ENCODE peak calls at places on chromosomes 3 and 15, in eight cellular contexts. One of them, this sample, is unnamed.

GRCh38 chr15:68278345-68279217 is 1.0 kb downstream of the FEM1B start:
- DNase-seq in GM12878: no peak
- DNase-seq in thyroid gland: peak
- DNase-seq in stomach: no peak
- DNase-seq in ovary: no peak
- DNase-seq in heart left ventricle: no peak
- DNase-seq in esophagus squamous epithelium: no peak
- DNase-seq in transverse colon: no peak
- DNase-seq in this sample: peak

GRCh38 chr3:169666079-169666436 is 2.5 kb upstream of the MECOM start:
- DNase-seq in GM12878: no peak
- DNase-seq in thyroid gland: no peak
- DNase-seq in stomach: no peak
- DNase-seq in ovary: no peak
- DNase-seq in heart left ventricle: no peak
- DNase-seq in esophagus squamous epithelium: no peak
- DNase-seq in transverse colon: no peak
- DNase-seq in this sample: no peak

GRCh38 chr15:60520825-60521368 is 42.0 kb upstream of the ICE2 start:
- DNase-seq in GM12878: no peak
- DNase-seq in thyroid gland: peak
- DNase-seq in stomach: peak
- DNase-seq in ovary: peak
- DNase-seq in heart left ventricle: peak
- DNase-seq in esophagus squamous epithelium: no peak
- DNase-seq in transverse colon: peak
- DNase-seq in this sample: peak

GRCh38 chr15:78907577-78907976 is 34.9 kb downstream of the MORF4L1 start:
- DNase-seq in GM12878: no peak
- DNase-seq in thyroid gland: no peak
- DNase-seq in stomach: no peak
- DNase-seq in ovary: no peak
- DNase-seq in heart left ventricle: no peak
- DNase-seq in esophagus squamous epithelium: no peak
- DNase-seq in transverse colon: no peak
- DNase-seq in this sample: no peak

GRCh38 chr3:70861234-70861633 is 548.8 kb upstream of the MDFIC2 start:
- DNase-seq in GM12878: no peak
- DNase-seq in thyroid gland: no peak
- DNase-seq in stomach: no peak
- DNase-seq in ovary: no peak
- DNase-seq in heart left ventricle: no peak
- DNase-seq in esophagus squamous epithelium: no peak
- DNase-seq in transverse colon: no peak
- DNase-seq in this sample: no peak

GRCh38 chr3:182435860-182436259 is 357.4 kb upstream of the ATP11B start:
- DNase-seq in GM12878: no peak
- DNase-seq in thyroid gland: no peak
- DNase-seq in stomach: no peak
- DNase-seq in ovary: no peak
- DNase-seq in heart left ventricle: no peak
- DNase-seq in esophagus squamous epithelium: no peak
- DNase-seq in transverse colon: no peak
- DNase-seq in this sample: no peak

GRCh38 chr15:78872972-78873795 is 494 bp downstream of the MORF4L1 start:
- DNase-seq in GM12878: peak
- DNase-seq in thyroid gland: peak
- DNase-seq in stomach: peak
- DNase-seq in ovary: peak
- DNase-seq in heart left ventricle: peak
- DNase-seq in esophagus squamous epithelium: peak
- DNase-seq in transverse colon: peak
- DNase-seq in this sample: peak

GRCh38 chr3:117563063-117563462 is 853.5 kb downstream of the TUSC7 start:
- DNase-seq in GM12878: no peak
- DNase-seq in thyroid gland: no peak
- DNase-seq in stomach: no peak
- DNase-seq in ovary: no peak
- DNase-seq in heart left ventricle: no peak
- DNase-seq in esophagus squamous epithelium: no peak
- DNase-seq in transverse colon: no peak
- DNase-seq in this sample: no peak

GRCh38 chr3:38165722-38166387 is 518 bp downstream of the OXSR1 start:
- DNase-seq in GM12878: no peak
- DNase-seq in thyroid gland: peak
- DNase-seq in stomach: no peak
- DNase-seq in ovary: no peak
- DNase-seq in heart left ventricle: no peak
- DNase-seq in esophagus squamous epithelium: no peak
- DNase-seq in transverse colon: no peak
- DNase-seq in this sample: peak

GRCh38 chr3:38164966-38165721 is at the start of gene OXSR1:
- DNase-seq in GM12878: peak
- DNase-seq in thyroid gland: peak
- DNase-seq in stomach: peak
- DNase-seq in ovary: peak
- DNase-seq in heart left ventricle: peak
- DNase-seq in esophagus squamous epithelium: peak
- DNase-seq in transverse colon: peak
- DNase-seq in this sample: peak

GRCh38 chr3:38168151-38168987 is 3.0 kb downstream of the OXSR1 start:
- DNase-seq in GM12878: no peak
- DNase-seq in thyroid gland: no peak
- DNase-seq in stomach: no peak
- DNase-seq in ovary: no peak
- DNase-seq in heart left ventricle: no peak
- DNase-seq in esophagus squamous epithelium: no peak
- DNase-seq in transverse colon: no peak
- DNase-seq in this sample: no peak

GRCh38 chr3:38163117-38163870 is 2.0 kb upstream of the OXSR1 start:
- DNase-seq in GM12878: no peak
- DNase-seq in thyroid gland: no peak
- DNase-seq in stomach: no peak
- DNase-seq in ovary: no peak
- DNase-seq in heart left ventricle: no peak
- DNase-seq in esophagus squamous epithelium: no peak
- DNase-seq in transverse colon: no peak
- DNase-seq in this sample: no peak

DNA sequence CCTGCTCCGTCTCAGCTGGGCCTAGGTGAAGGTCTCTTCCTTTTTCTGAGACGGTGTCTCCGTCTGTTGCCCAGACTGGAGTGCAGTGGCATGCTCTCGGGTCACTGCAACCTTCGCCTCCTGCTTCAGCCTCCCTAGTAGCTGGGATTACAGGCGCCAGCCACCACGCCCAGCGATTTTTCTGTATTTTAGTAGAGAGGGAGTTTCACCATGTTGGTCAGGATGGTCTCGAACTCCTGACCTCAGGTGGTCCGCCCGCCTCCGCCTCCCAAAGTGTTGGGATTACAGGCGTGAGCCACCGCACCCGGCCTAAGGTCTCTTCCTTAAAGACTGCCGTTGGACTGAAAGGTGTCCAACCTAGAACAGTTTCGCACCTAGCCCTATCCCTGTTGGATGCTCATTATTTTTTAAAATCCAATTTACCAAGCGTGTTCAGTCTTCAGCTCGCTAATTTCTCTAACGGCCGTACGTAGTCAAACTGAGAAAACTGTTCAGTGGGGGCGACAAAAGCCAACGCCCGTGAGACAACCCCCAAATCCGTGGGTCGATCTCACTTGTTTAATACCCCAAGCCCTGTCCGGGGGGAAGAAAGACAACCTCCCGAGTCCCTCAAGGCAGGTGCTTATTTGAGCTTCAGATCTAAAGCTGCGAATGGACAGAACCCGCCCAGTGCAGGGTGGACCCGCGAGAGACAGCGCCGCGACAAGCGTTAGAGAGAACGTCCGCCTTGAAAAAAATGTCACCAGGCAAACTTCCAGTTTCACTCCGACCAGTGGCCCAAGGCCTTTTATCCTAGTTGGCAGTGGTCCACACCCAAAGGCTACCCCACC is 986 bp upstream of the OXSR1 start:
- DNase-seq in GM12878: no peak
- DNase-seq in thyroid gland: peak
- DNase-seq in stomach: no peak
- DNase-seq in ovary: peak
- DNase-seq in heart left ventricle: no peak
- DNase-seq in esophagus squamous epithelium: no peak
- DNase-seq in transverse colon: peak
- DNase-seq in this sample: peak
- TF ChIP-seq POLR2A in GM12878: peak
- TF ChIP-seq POLR2A in thyroid gland: no peak
- TF ChIP-seq POLR2A in stomach: no peak
- TF ChIP-seq POLR2A in ovary: peak
- TF ChIP-seq POLR2A in heart left ventricle: no peak
- TF ChIP-seq POLR2A in esophagus squamous epithelium: peak
- TF ChIP-seq POLR2A in transverse colon: peak
- TF ChIP-seq POLR2A in this sample: peak

DNA sequence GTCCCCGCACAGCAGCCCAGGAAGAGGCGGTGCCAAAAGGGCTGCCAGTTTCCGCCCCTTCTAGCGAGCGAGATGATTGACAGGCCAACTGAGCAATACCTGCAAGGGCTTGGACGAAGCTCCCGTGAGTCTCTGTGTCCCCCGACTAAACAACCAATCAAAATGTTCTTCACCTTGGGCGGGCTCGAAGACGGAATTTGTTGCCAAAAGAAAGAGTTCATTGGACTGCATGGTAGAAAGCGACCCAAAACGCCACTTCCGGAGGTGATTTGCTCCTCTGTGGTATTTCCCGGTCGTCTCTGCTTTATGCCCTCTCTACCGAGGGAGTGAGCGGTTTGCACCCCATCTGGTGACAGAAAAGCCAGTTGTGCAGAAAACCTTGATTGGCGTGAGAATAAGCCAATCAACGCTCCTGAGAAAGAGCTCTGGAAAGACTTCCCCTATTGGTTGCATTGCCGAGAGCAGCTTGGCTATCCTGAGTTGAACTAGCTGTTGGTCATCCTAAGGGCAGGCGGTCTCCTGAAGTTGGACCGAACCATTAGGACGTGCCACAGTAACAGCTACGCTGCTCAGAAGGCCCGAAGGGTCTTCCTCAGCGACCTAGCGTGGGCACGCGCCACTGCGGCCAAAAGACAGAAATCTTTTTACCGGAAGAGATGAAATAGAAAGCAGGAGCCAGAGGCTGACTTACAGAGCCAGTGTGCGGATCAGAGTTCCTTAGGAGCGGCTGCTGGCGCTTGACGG is 545 bp upstream of the UBP1 start:
- DNase-seq in GM12878: peak
- DNase-seq in thyroid gland: no peak
- DNase-seq in stomach: peak
- DNase-seq in ovary: no peak
- DNase-seq in heart left ventricle: peak
- DNase-seq in esophagus squamous epithelium: peak
- DNase-seq in transverse colon: no peak
- DNase-seq in this sample: peak
- TF ChIP-seq CTCF in GM12878: peak
- TF ChIP-seq CTCF in thyroid gland: no peak
- TF ChIP-seq CTCF in stomach: no peak
- TF ChIP-seq CTCF in ovary: peak
- TF ChIP-seq CTCF in heart left ventricle: no peak
- TF ChIP-seq CTCF in esophagus squamous epithelium: peak
- TF ChIP-seq CTCF in transverse colon: no peak
- TF ChIP-seq CTCF in this sample: no peak

DNA sequence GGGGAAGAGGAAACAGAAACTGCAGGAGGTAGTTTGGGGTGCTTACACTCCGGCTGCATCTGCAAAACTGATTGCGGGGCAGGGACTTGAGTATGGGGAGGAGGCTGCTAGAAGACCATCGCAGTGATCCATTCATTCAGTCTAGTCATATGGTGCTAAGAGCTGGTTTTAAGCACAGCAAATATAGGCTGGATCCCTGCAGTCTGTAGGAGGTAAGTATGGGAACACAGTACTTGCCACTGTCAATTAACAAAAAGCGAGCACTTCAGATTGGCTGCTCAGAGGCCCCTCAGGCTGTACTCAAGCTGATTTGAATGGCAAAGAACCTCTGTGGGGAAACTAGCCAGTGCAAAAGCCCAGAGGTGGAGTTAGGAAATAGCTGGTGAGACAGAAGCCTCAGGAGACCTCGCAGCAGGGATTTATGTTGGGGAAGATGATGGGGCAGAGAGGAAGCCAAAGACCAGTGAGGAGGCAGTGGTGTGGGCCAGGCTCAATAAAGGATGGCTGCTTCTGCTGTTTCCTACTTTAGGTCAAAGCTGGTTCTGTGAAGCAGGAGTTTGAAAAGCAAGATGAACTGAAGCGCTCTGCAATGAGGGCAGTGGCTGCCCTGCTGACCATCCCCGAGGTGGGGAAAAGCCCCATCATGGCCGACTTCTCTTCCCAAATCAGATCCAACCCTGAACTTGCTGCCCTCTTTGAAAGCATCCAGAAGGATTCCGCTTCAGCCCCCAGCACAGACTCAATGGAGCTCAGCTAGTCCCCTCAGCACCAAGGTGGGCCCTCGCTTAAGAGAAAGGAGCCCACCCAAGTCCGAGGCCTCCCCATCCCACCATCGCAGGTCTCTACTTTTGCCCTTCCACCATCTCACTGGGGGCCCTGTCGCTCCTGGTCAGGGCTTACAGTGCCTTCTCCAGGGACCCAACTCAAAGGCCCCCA is 7.9 kb downstream of the RPL32 start:
- DNase-seq in GM12878: no peak
- DNase-seq in thyroid gland: no peak
- DNase-seq in stomach: no peak
- DNase-seq in ovary: no peak
- DNase-seq in heart left ventricle: no peak
- DNase-seq in esophagus squamous epithelium: no peak
- DNase-seq in transverse colon: no peak
- DNase-seq in this sample: no peak
- TF ChIP-seq POLR2A in GM12878: peak
- TF ChIP-seq POLR2A in thyroid gland: no peak
- TF ChIP-seq POLR2A in stomach: no peak
- TF ChIP-seq POLR2A in ovary: no peak
- TF ChIP-seq POLR2A in heart left ventricle: no peak
- TF ChIP-seq POLR2A in esophagus squamous epithelium: no peak
- TF ChIP-seq POLR2A in transverse colon: no peak
- TF ChIP-seq POLR2A in this sample: no peak

GRCh38 chr3:122793568-122794416 is at the start of gene HSPBAP1:
- DNase-seq in GM12878: peak
- DNase-seq in thyroid gland: peak
- DNase-seq in stomach: peak
- DNase-seq in ovary: peak
- DNase-seq in heart left ventricle: peak
- DNase-seq in esophagus squamous epithelium: no peak
- DNase-seq in transverse colon: peak
- DNase-seq in this sample: peak

GRCh38 chr3:122797291-122797690 is 2.4 kb downstream of the SLC49A4 start:
- DNase-seq in GM12878: no peak
- DNase-seq in thyroid gland: no peak
- DNase-seq in stomach: no peak
- DNase-seq in ovary: no peak
- DNase-seq in heart left ventricle: no peak
- DNase-seq in esophagus squamous epithelium: no peak
- DNase-seq in transverse colon: no peak
- DNase-seq in this sample: no peak

GRCh38 chr3:122795674-122795969 is 753 bp downstream of the SLC49A4 start:
- DNase-seq in GM12878: no peak
- DNase-seq in thyroid gland: no peak
- DNase-seq in stomach: no peak
- DNase-seq in ovary: no peak
- DNase-seq in heart left ventricle: no peak
- DNase-seq in esophagus squamous epithelium: no peak
- DNase-seq in transverse colon: no peak
- DNase-seq in this sample: no peak

GRCh38 chr3:122794483-122794778 is 438 bp upstream of the SLC49A4 start:
- DNase-seq in GM12878: no peak
- DNase-seq in thyroid gland: no peak
- DNase-seq in stomach: no peak
- DNase-seq in ovary: no peak
- DNase-seq in heart left ventricle: no peak
- DNase-seq in esophagus squamous epithelium: no peak
- DNase-seq in transverse colon: no peak
- DNase-seq in this sample: no peak

GRCh38 chr3:122794779-122795673 is at the start of gene SLC49A4:
- DNase-seq in GM12878: peak
- DNase-seq in thyroid gland: peak
- DNase-seq in stomach: peak
- DNase-seq in ovary: peak
- DNase-seq in heart left ventricle: peak
- DNase-seq in esophagus squamous epithelium: no peak
- DNase-seq in transverse colon: peak
- DNase-seq in this sample: peak
- TF ChIP-seq CTCF in GM12878: no peak
- TF ChIP-seq CTCF in thyroid gland: no peak
- TF ChIP-seq CTCF in stomach: no peak
- TF ChIP-seq CTCF in ovary: no peak
- TF ChIP-seq CTCF in heart left ventricle: no peak
- TF ChIP-seq CTCF in esophagus squamous epithelium: no peak
- TF ChIP-seq CTCF in transverse colon: no peak
- TF ChIP-seq CTCF in this sample: no peak

This sample was measured in lower leg skin.